ENCODE peak calls at places on chromosomes 1 and 21, in five cellular contexts. F, Y, E, X and A are unnamed samples.

GRCh38 chr1:156359973-156360372 is 9.0 kb upstream of the RHBG start:
- DNase-seq in Y (peak; percentile 50), E (no peak), F (no peak), X (peak; percentile 15), A (peak; percentile 60)

GRCh38 chr1:41612953-41613352 is 128.5 kb upstream of the EDN2 start:
- DNase-seq in F (no peak), Y (no peak), E (peak; percentile 3), X (no peak), A (peak; percentile 20)

GRCh38 chr21:18403685-18404084 is at the start of gene TMPRSS15:
- DNase-seq in X (no peak), Y (no peak), F (no peak), E (no peak), A (no peak)

GRCh38 chr1:160576430-160576829 is 2.9 kb downstream of the CD84 start:
- DNase-seq in Y (no peak), E (no peak), F (no peak), X (no peak), A (no peak)

GRCh38 chr1:47482783-47483182 is 44.9 kb downstream of the FOXD2 start:
- DNase-seq in F (no peak), Y (no peak), E (no peak), X (no peak), A (no peak)

GRCh38 chr1:90558754-90559378 is 158.2 kb downstream of the BARHL2 start:
- DNase-seq in F (no peak), X (no peak), Y (no peak), E (no peak), A (no peak)

GRCh38 chr1:165896277-165896676 is 68.9 kb downstream of the UCK2 start:
- DNase-seq in Y (no peak), E (no peak), X (peak; percentile 90), F (no peak), A (peak; percentile 97)

GRCh38 chr1:222732216-222733159 is 4.5 kb upstream of the FAM177B start:
- DNase-seq in Y (no peak), E (no peak), F (no peak), X (no peak), A (no peak)

GRCh38 chr1:12167493-12168429 is 970 bp downstream of the TNFRSF1B start:
- DNase-seq in X (no peak), F (no peak), Y (no peak), E (no peak), A (no peak)

GRCh38 chr21:35895598-35895997 is 164.7 kb downstream of the SETD4 start:
- DNase-seq in F (no peak), Y (no peak), X (no peak), E (no peak), A (no peak)

GRCh38 chr1:229640455-229640854 is 14.4 kb downstream of the URB2 start:
- DNase-seq in Y (no peak), F (no peak), E (no peak), X (no peak), A (no peak)

GRCh38 chr1:53899206-53899628 is 5.2 kb downstream of the DIO1 start:
- DNase-seq in F (no peak), Y (no peak), E (no peak), X (peak; percentile 87), A (no peak)

GRCh38 chr1:67211589-67212563 is 45.6 kb downstream of the IL23R start:
- DNase-seq in Y (no peak), E (peak; percentile 12), F (peak; percentile 34), X (peak; percentile 28), A (peak; percentile 58)

GRCh38 chr1:41804176-41804575 is 114.5 kb downstream of the HIVEP3 start:
- DNase-seq in X (no peak), E (no peak), F (no peak), Y (no peak), A (no peak)

GRCh38 chr1:97668945-97669344 is 251.9 kb downstream of the DPYD start:
- DNase-seq in X (peak; percentile 38), E (no peak), Y (no peak), F (no peak), A (peak; percentile 73)

GRCh38 chr1:67031121-67031520 is 22.8 kb downstream of the SLC35D1 start:
- DNase-seq in Y (no peak), E (no peak), F (no peak), X (peak; percentile 30), A (peak; percentile 38)

GRCh38 chr1:212291505-212292134 is 6.4 kb downstream of the PPP2R5A start:
- DNase-seq in X (peak; percentile 50), F (peak; percentile 36), Y (peak; percentile 48), E (no peak), A (peak; percentile 68)

GRCh38 chr1:50693829-50694228 is 266.2 kb downstream of the FAF1 start:
- DNase-seq in Y (no peak), E (no peak), X (no peak), F (no peak), A (no peak)

GRCh38 chr1:67632356-67632755 is 52.6 kb upstream of the GADD45A start:
- DNase-seq in E (no peak), F (no peak), Y (no peak), X (no peak), A (no peak)

GRCh38 chr1:111556318-111557037 is 53.0 kb upstream of the ADORA3 start:
- DNase-seq in X (no peak), Y (no peak), E (no peak), F (no peak), A (no peak)

GRCh38 chr1:156805766-156806511 is 10.7 kb downstream of the SH2D2A start:
- DNase-seq in F (no peak), Y (no peak), X (peak; percentile 73), E (no peak), A (peak; percentile 34)

GRCh38 chr1:166193057-166193456 is 26.3 kb upstream of the FAM78B start:
- DNase-seq in X (no peak), E (no peak), F (no peak), Y (no peak), A (no peak)

GRCh38 chr1:24951810-24952412 is 21.8 kb upstream of the RUNX3 start:
- DNase-seq in E (no peak), Y (no peak), X (no peak), F (no peak), A (no peak)

GRCh38 chr1:63545780-63546179 is 22.5 kb downstream of the EFCAB7 start:
- DNase-seq in F (no peak), Y (no peak), E (no peak), X (no peak), A (peak; percentile 11)

GRCh38 chr1:163303561-163303960 is 18.2 kb upstream of the NUF2 start:
- DNase-seq in F (no peak), Y (no peak), X (no peak), E (no peak), A (no peak)

GRCh38 chr21:42032968-42033367 is 22.8 kb upstream of the ZBTB21 start:
- DNase-seq in F (no peak), E (no peak), Y (no peak), X (no peak), A (no peak)

GRCh38 chr1:220958234-220958633 is 79.0 kb downstream of the HLX start:
- DNase-seq in Y (no peak), X (no peak), F (no peak), E (no peak), A (no peak)

GRCh38 chr1:96096138-96097011 is 625.2 kb upstream of the PTBP2 start:
- DNase-seq in E (no peak), X (no peak), Y (no peak), F (no peak), A (no peak)

GRCh38 chr21:17644186-17644585 is 31.5 kb upstream of the BTG3 start:
- DNase-seq in X (no peak), F (no peak), E (no peak), Y (no peak), A (no peak)

GRCh38 chr1:94532077-94532476 is 9.5 kb downstream of the F3 start:
- DNase-seq in Y (peak; percentile 21), E (no peak), F (no peak), X (no peak), A (no peak)

GRCh38 chr1:64950284-64950809 is 16.0 kb downstream of the JAK1 start:
- DNase-seq in Y (no peak), X (no peak), F (no peak), E (no peak), A (no peak)

GRCh38 chr1:185350027-185350442 is 33.0 kb upstream of the IVNS1ABP start:
- DNase-seq in E (no peak), F (no peak), Y (no peak), X (no peak), A (no peak)

GRCh38 chr1:204288061-204288588 is 71.6 kb downstream of the PLEKHA6 start:
- DNase-seq in X (no peak), F (no peak), E (peak; percentile 43), Y (peak; percentile 66), A (peak; percentile 52)

GRCh38 chr21:45590726-45591618 is 48.7 kb upstream of the SLC19A1 start:
- DNase-seq in E (no peak), F (peak; percentile 27), X (no peak), Y (no peak), A (no peak)

GRCh38 chr21:29321908-29322569 is 23.3 kb downstream of the BACH1 start:
- DNase-seq in F (no peak), X (no peak), E (no peak), Y (no peak), A (no peak)

GRCh38 chr1:244964112-244964971 is 100.0 kb upstream of the HNRNPU start:
- DNase-seq in E (no peak), Y (no peak), F (peak; percentile 17), X (peak; percentile 85), A (peak; percentile 75)

GRCh38 chr1:192904438-192904895 is 95.6 kb downstream of the RGS2 start:
- DNase-seq in F (no peak), Y (no peak), E (no peak), X (peak; percentile 91), A (peak; percentile 97)

GRCh38 chr1:37795340-37796110 is 1.9 kb downstream of the MANEAL start:
- DNase-seq in F (no peak), X (peak; percentile 41), Y (peak; percentile 95), E (peak; percentile 68), A (peak; percentile 55)

GRCh38 chr1:21736876-21737275 is 46.1 kb downstream of the USP48 start:
- DNase-seq in Y (no peak), F (no peak), E (no peak), X (no peak), A (no peak)